ENCODE peak calls at places on chromosome X, in four cellular contexts. J, B, E and G are unnamed samples.

GRCh38 chrX:29858714-29859113 is 356.6 kb upstream of the MAGEB2 start:
- DNase-seq in E (no peak), B (no peak), J (peak; percentile 54), G (no peak)

GRCh38 chrX:53479295-53479694 is 45.1 kb upstream of the HSD17B10 start:
- DNase-seq in B (no peak), E (no peak), J (no peak), G (no peak)

GRCh38 chrX:57871463-57871862 is 38.8 kb downstream of the ZXDA start:
- DNase-seq in J (no peak), E (no peak), B (no peak), G (no peak)

GRCh38 chrX:108494416-108495095 is 54.9 kb downstream of the COL4A5 start:
- DNase-seq in J (peak; percentile 15), B (no peak), E (no peak), G (no peak)

GRCh38 chrX:125322431-125322830 is 2.8 kb downstream of the TEX13C start:
- DNase-seq in B (no peak), E (no peak), J (no peak), G (no peak)

GRCh38 chrX:34300871-34301270 is 168.8 kb upstream of the FAM47A start:
- DNase-seq in E (peak; percentile 0), J (peak; percentile 28), B (no peak), G (peak; percentile 15)

GRCh38 chrX:110734894-110735541 is 60.6 kb downstream of the CHRDL1 start:
- DNase-seq in E (no peak), J (peak; percentile 84), B (peak; percentile 92), G (no peak)

GRCh38 chrX:11412715-11413623 is 119.8 kb downstream of the AMELX start:
- DNase-seq in B (no peak), J (no peak), E (no peak), G (no peak)

GRCh38 chrX:141278306-141278705 is 36.0 kb upstream of the SPANXC start:
- DNase-seq in B (no peak), E (no peak), J (peak; percentile 29), G (no peak)

GRCh38 chrX:133638285-133638684 is 223.0 kb upstream of the GPC4 start:
- DNase-seq in J (no peak), E (no peak), B (peak; percentile 75), G (no peak)

GRCh38 chrX:75211976-75212375 is 55.9 kb upstream of the ABCB7 start:
- DNase-seq in J (no peak), E (no peak), B (no peak), G (no peak)

GRCh38 chrX:140822184-140822583 is 112.6 kb downstream of the LINC00632 start:
- DNase-seq in B (no peak), J (no peak), E (no peak), G (no peak)

GRCh38 chrX:37873220-37873619 is 25.8 kb upstream of the DYNLT3 start:
- DNase-seq in E (no peak), J (no peak), B (no peak), G (no peak)

GRCh38 chrX:97294016-97294415 is 410.3 kb downstream of the RPA4 start:
- DNase-seq in E (no peak), B (no peak), J (no peak), G (no peak)

GRCh38 chrX:43970528-43970927 is 2.7 kb downstream of the NDP start:
- DNase-seq in E (no peak), J (peak; percentile 65), B (no peak), G (no peak)

GRCh38 chrX:40176256-40176978 is 78.7 kb upstream of the BCOR start:
- DNase-seq in B (no peak), E (no peak), J (peak; percentile 66), G (no peak)

GRCh38 chrX:20412871-20413486 is 146.3 kb upstream of the RPS6KA3 start:
- DNase-seq in E (no peak), B (no peak), J (no peak), G (no peak)

GRCh38 chrX:108699368-108699767 is 37.0 kb downstream of the IRS4 start:
- DNase-seq in E (peak; percentile 16), J (peak; percentile 55), B (no peak), G (peak; percentile 4)

GRCh38 chrX:23742693-23743622 is at the start of gene ACOT9:
- DNase-seq in J (peak; percentile 96), B (peak; percentile 93), E (peak; percentile 87), G (peak; percentile 60)

GRCh38 chrX:47662144-47662657 is 3.2 kb upstream of the UXT start:
- DNase-seq in B (peak; percentile 35), E (no peak), J (peak; percentile 93), G (no peak)

GRCh38 chrX:19121466-19121865 is 802 bp downstream of the ADGRG2 start:
- DNase-seq in E (no peak), B (no peak), J (no peak), G (no peak)

GRCh38 chrX:82127228-82128123 is 925.6 kb downstream of the SH3BGRL start:
- DNase-seq in J (no peak), B (no peak), E (no peak), G (no peak)

GRCh38 chrX:97639526-97639925 is 755.8 kb downstream of the RPA4 start:
- DNase-seq in B (no peak), E (no peak), J (no peak), G (no peak)

GRCh38 chrX:86946569-86946968 is 571.0 kb upstream of the KLHL4 start:
- DNase-seq in J (peak; percentile 17), E (no peak), B (no peak), G (peak; percentile 0)

GRCh38 chrX:129665916-129666644 is 11.3 kb upstream of the APLN start:
- DNase-seq in J (peak; percentile 83), E (peak; percentile 26), B (peak; percentile 84), G (peak; percentile 42)

GRCh38 chrX:84046403-84046984 is 141.5 kb downstream of the RPS6KA6 start:
- DNase-seq in E (no peak), B (no peak), J (peak; percentile 43), G (peak; percentile 1)

GRCh38 chrX:23981711-23982110 is 45.3 kb downstream of the KLHL15 start:
- DNase-seq in B (no peak), E (no peak), J (no peak), G (no peak)

GRCh38 chrX:46381630-46382029 is 163.6 kb downstream of the ZNF674 start:
- DNase-seq in E (peak; percentile 8), B (no peak), J (peak; percentile 35), G (no peak)

GRCh38 chrX:13220916-13221315 is 98.9 kb downstream of the ATXN3L start:
- DNase-seq in E (no peak), J (peak; percentile 44), B (peak; percentile 34), G (no peak)

GRCh38 chrX:13387656-13388421 is 68.0 kb upstream of the ATXN3L start:
- DNase-seq in B (no peak), J (peak; percentile 75), E (no peak), G (no peak)

GRCh38 chrX:20567108-20567507 is 300.4 kb upstream of the RPS6KA3 start:
- DNase-seq in B (no peak), E (no peak), J (no peak), G (no peak)

GRCh38 chrX:130343411-130343810 is 3.7 kb downstream of the SLC25A14 start:
- DNase-seq in J (no peak), B (no peak), E (no peak), G (no peak)

GRCh38 chrX:95505721-95506120 is 1178.9 kb upstream of the DIAPH2 start:
- DNase-seq in B (no peak), E (no peak), J (no peak), G (no peak)

GRCh38 chrX:115632455-115632854 is 71.5 kb downstream of the PLS3 start:
- DNase-seq in B (no peak), E (no peak), J (peak; percentile 49), G (no peak)

GRCh38 chrX:129717902-129718301 is 20.9 kb upstream of the XPNPEP2 start:
- DNase-seq in J (peak; percentile 80), B (no peak), E (no peak), G (peak; percentile 19)

GRCh38 chrX:152637649-152638442 is at the start of gene GABRQ:
- DNase-seq in B (no peak), J (peak; percentile 51), E (peak; percentile 54), G (no peak)

GRCh38 chrX:93673869-93674271 is at the start of gene FAM133A:
- DNase-seq in J (peak; percentile 76), B (no peak), E (no peak), G (no peak)

GRCh38 chrX:14801136-14801535 is 71.7 kb downstream of the FANCB start:
- DNase-seq in B (no peak), J (peak; percentile 63), E (no peak), G (peak; percentile 65)

DNA sequence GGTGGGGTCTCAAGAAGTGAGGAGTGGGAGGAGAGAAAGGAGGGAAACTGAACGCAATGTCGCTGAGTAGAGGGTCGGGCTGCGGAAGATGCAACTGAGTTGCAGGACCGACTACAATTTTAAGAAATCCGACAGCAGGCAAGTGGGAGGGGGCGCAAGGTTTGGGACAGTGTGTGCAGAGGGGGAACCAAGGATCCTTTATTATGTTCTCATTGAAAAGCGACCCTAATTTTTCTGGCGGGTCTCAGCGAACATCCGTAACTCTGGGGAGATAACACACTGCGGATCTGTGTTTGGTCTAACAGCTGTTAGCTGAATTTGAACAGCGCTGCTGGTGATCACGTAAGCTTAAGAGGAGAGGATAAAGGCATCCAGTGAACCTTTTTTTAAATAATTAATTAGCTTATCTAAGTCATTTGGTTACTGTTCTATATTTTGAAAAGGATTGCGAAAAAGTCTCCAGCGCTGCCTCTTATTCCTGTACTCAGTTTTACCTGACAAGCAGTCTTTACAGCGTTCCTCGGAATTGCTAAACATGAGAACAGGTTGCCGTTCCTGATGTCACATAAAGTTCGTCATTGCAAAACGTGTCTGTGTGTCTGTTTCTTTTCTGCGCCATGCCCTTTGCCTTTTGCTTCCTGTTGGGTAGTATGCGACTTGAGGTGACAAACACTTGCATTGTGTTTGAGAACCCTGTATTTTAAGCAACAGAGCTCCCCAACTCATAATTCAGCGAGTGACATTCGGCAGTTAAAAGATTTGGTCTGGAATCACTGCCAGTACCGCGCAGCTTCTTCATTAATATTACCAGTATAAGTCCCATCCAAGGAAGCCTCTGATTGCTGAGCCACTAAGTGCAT is 1.3 kb downstream of the HTR2C start:
- DNase-seq in B (no peak), E (no peak), J (no peak), G (no peak)
- TF ChIP-seq EZH2 in B (no peak), E (no peak), J (peak; percentile 44), G (peak; percentile 51)

GRCh38 chrX:137033774-137034507 is at the start of gene GPR101:
- DNase-seq in E (no peak), B (no peak), J (peak; percentile 13), G (no peak)
- TF ChIP-seq EZH2 in E (no peak), B (no peak), J (no peak), G (no peak)

GRCh38 chrX:153973127-153974002 is 811 bp downstream of the TMEM187 start:
- DNase-seq in J (no peak), E (no peak), B (peak; percentile 36), G (no peak)
- TF ChIP-seq EZH2 in J (no peak), E (no peak), B (no peak), G (no peak)

GRCh38 chrX:72621619-72622485 is 49.2 kb upstream of the HDAC8 start:
- DNase-seq in E (peak; percentile 16), J (peak; percentile 71), B (peak; percentile 73), G (no peak)
- TF ChIP-seq EZH2 in E (no peak), J (no peak), B (no peak), G (no peak)

DNA sequence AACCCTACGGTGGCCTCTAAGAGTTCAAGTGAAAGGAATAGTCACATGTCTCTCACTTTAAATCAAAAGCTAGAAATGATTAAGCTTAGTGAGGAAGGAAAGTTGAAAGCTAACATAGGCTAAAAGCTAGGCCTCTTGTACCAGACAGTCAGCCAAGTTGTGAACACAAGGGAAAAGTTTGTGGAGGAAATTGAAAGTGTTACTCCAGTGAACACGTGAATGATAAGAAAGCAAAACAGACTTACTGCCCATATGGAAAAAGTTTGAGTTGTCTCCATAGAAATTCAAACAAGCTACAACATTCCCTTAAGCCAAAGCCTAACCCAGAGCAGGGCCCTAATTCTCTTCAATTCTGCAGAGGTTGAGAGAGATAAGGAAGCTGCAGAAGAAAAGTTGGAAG is 51.5 kb upstream of the RAB9B start:
- DNase-seq in E (no peak), B (no peak), J (no peak), G (no peak)
- TF ChIP-seq EZH2 in E (no peak), B (no peak), J (no peak), G (no peak)